ENCODE peak calls at places on chromosome 11, in six cellular contexts. One of them, this sample, is unnamed.

GRCh38 chr11:94020777-94021615 is at the start of gene HEPHL1:
- DNase-seq in NCI-H774: no peak
- DNase-seq in naive B cell: no peak
- DNase-seq in RCC 7860: no peak
- DNase-seq in AG09319: no peak
- DNase-seq in stromal cell of bone marrow: no peak
- DNase-seq in this sample: no peak

GRCh38 chr11:104222464-104222863 is 58.5 kb upstream of the PDGFD start:
- DNase-seq in NCI-H774: no peak
- DNase-seq in naive B cell: no peak
- DNase-seq in RCC 7860: no peak
- DNase-seq in AG09319: no peak
- DNase-seq in stromal cell of bone marrow: no peak
- DNase-seq in this sample: no peak

GRCh38 chr11:111922803-111923202 is 4.1 kb downstream of the C11orf52 start:
- DNase-seq in NCI-H774: no peak
- DNase-seq in naive B cell: no peak
- DNase-seq in RCC 7860: no peak
- DNase-seq in AG09319: no peak
- DNase-seq in stromal cell of bone marrow: peak
- DNase-seq in this sample: no peak

GRCh38 chr11:75276696-75277095 is 36.1 kb downstream of the TPBGL start:
- DNase-seq in NCI-H774: peak
- DNase-seq in naive B cell: no peak
- DNase-seq in RCC 7860: no peak
- DNase-seq in AG09319: no peak
- DNase-seq in stromal cell of bone marrow: no peak
- DNase-seq in this sample: no peak

GRCh38 chr11:73398132-73398526 is 21.9 kb downstream of the RELT start:
- DNase-seq in NCI-H774: no peak
- DNase-seq in naive B cell: no peak
- DNase-seq in RCC 7860: no peak
- DNase-seq in AG09319: no peak
- DNase-seq in stromal cell of bone marrow: no peak
- DNase-seq in this sample: no peak

GRCh38 chr11:73184953-73185671 is 33.0 kb upstream of the P2RY2 start:
- DNase-seq in NCI-H774: peak
- DNase-seq in naive B cell: peak
- DNase-seq in RCC 7860: peak
- DNase-seq in AG09319: no peak
- DNase-seq in stromal cell of bone marrow: peak
- DNase-seq in this sample: peak

GRCh38 chr11:8488395-8488794 is 105.6 kb downstream of the STK33 start:
- DNase-seq in NCI-H774: no peak
- DNase-seq in naive B cell: no peak
- DNase-seq in RCC 7860: no peak
- DNase-seq in AG09319: no peak
- DNase-seq in stromal cell of bone marrow: no peak
- DNase-seq in this sample: no peak

GRCh38 chr11:12175694-12176241 is 65.4 kb downstream of the MICAL2 start:
- DNase-seq in NCI-H774: no peak
- DNase-seq in naive B cell: no peak
- DNase-seq in RCC 7860: peak
- DNase-seq in AG09319: no peak
- DNase-seq in stromal cell of bone marrow: peak
- DNase-seq in this sample: no peak

GRCh38 chr11:65204646-65205601 is 23.2 kb downstream of the CAPN1 start:
- DNase-seq in NCI-H774: no peak
- DNase-seq in naive B cell: peak
- DNase-seq in RCC 7860: no peak
- DNase-seq in AG09319: no peak
- DNase-seq in stromal cell of bone marrow: no peak
- DNase-seq in this sample: no peak

GRCh38 chr11:45918331-45918941 is 759 bp upstream of the PEX16 start:
- DNase-seq in NCI-H774: peak
- DNase-seq in naive B cell: peak
- DNase-seq in RCC 7860: peak
- DNase-seq in AG09319: peak
- DNase-seq in stromal cell of bone marrow: peak
- DNase-seq in this sample: peak

GRCh38 chr11:94731921-94732601 is 36.1 kb upstream of the AMOTL1 start:
- DNase-seq in NCI-H774: no peak
- DNase-seq in naive B cell: no peak
- DNase-seq in RCC 7860: no peak
- DNase-seq in AG09319: peak
- DNase-seq in stromal cell of bone marrow: no peak
- DNase-seq in this sample: peak

GRCh38 chr11:106842134-106842533 is 176.1 kb downstream of the GUCY1A2 start:
- DNase-seq in NCI-H774: no peak
- DNase-seq in naive B cell: no peak
- DNase-seq in RCC 7860: no peak
- DNase-seq in AG09319: no peak
- DNase-seq in stromal cell of bone marrow: no peak
- DNase-seq in this sample: no peak

GRCh38 chr11:23311986-23312940 is 452.0 kb upstream of the CCDC179 start:
- DNase-seq in NCI-H774: no peak
- DNase-seq in naive B cell: no peak
- DNase-seq in RCC 7860: peak
- DNase-seq in AG09319: no peak
- DNase-seq in stromal cell of bone marrow: no peak
- DNase-seq in this sample: no peak

GRCh38 chr11:27120211-27120610 is 79.6 kb downstream of the BBOX1 start:
- DNase-seq in NCI-H774: no peak
- DNase-seq in naive B cell: no peak
- DNase-seq in RCC 7860: no peak
- DNase-seq in AG09319: no peak
- DNase-seq in stromal cell of bone marrow: peak
- DNase-seq in this sample: no peak

GRCh38 chr11:64753019-64753379 is 6.8 kb downstream of the PYGM start:
- DNase-seq in NCI-H774: no peak
- DNase-seq in naive B cell: no peak
- DNase-seq in RCC 7860: no peak
- DNase-seq in AG09319: no peak
- DNase-seq in stromal cell of bone marrow: no peak
- DNase-seq in this sample: no peak

GRCh38 chr11:91795139-91795887 is 429.3 kb upstream of the FAT3 start:
- DNase-seq in NCI-H774: no peak
- DNase-seq in naive B cell: no peak
- DNase-seq in RCC 7860: no peak
- DNase-seq in AG09319: no peak
- DNase-seq in stromal cell of bone marrow: peak
- DNase-seq in this sample: no peak

GRCh38 chr11:116890607-116891006 is 53.2 kb upstream of the APOA1 start:
- DNase-seq in NCI-H774: no peak
- DNase-seq in naive B cell: no peak
- DNase-seq in RCC 7860: no peak
- DNase-seq in AG09319: no peak
- DNase-seq in stromal cell of bone marrow: no peak
- DNase-seq in this sample: no peak

GRCh38 chr11:121681536-121681935 is 228.8 kb upstream of the SORL1-AS1 start:
- DNase-seq in NCI-H774: no peak
- DNase-seq in naive B cell: no peak
- DNase-seq in RCC 7860: no peak
- DNase-seq in AG09319: no peak
- DNase-seq in stromal cell of bone marrow: no peak
- DNase-seq in this sample: no peak

GRCh38 chr11:43952401-43953342 is 10.2 kb downstream of the C11orf96 start:
- DNase-seq in NCI-H774: no peak
- DNase-seq in naive B cell: no peak
- DNase-seq in RCC 7860: no peak
- DNase-seq in AG09319: no peak
- DNase-seq in stromal cell of bone marrow: no peak
- DNase-seq in this sample: no peak

GRCh38 chr11:77024745-77025144 is 9.5 kb upstream of the B3GNT6 start:
- DNase-seq in NCI-H774: no peak
- DNase-seq in naive B cell: no peak
- DNase-seq in RCC 7860: no peak
- DNase-seq in AG09319: no peak
- DNase-seq in stromal cell of bone marrow: no peak
- DNase-seq in this sample: no peak

GRCh38 chr11:121889168-121889567 is 226.8 kb downstream of the BLID start:
- DNase-seq in NCI-H774: no peak
- DNase-seq in naive B cell: no peak
- DNase-seq in RCC 7860: no peak
- DNase-seq in AG09319: no peak
- DNase-seq in stromal cell of bone marrow: no peak
- DNase-seq in this sample: no peak

GRCh38 chr11:134261626-134262488 is 8.5 kb downstream of the ACAD8 start:
- DNase-seq in NCI-H774: no peak
- DNase-seq in naive B cell: no peak
- DNase-seq in RCC 7860: no peak
- DNase-seq in AG09319: no peak
- DNase-seq in stromal cell of bone marrow: no peak
- DNase-seq in this sample: no peak

GRCh38 chr11:3196161-3197043 is 22.2 kb downstream of the MRGPRG start:
- DNase-seq in NCI-H774: no peak
- DNase-seq in naive B cell: no peak
- DNase-seq in RCC 7860: no peak
- DNase-seq in AG09319: no peak
- DNase-seq in stromal cell of bone marrow: no peak
- DNase-seq in this sample: no peak

GRCh38 chr11:66685276-66686099 is 7.8 kb upstream of the RBM4B start:
- DNase-seq in NCI-H774: no peak
- DNase-seq in naive B cell: no peak
- DNase-seq in RCC 7860: no peak
- DNase-seq in AG09319: no peak
- DNase-seq in stromal cell of bone marrow: no peak
- DNase-seq in this sample: no peak

GRCh38 chr11:130062030-130062429 is 7.7 kb upstream of the APLP2 start:
- DNase-seq in NCI-H774: no peak
- DNase-seq in naive B cell: no peak
- DNase-seq in RCC 7860: no peak
- DNase-seq in AG09319: no peak
- DNase-seq in stromal cell of bone marrow: no peak
- DNase-seq in this sample: no peak

GRCh38 chr11:1531961-1532586 is 40.0 kb downstream of the DUSP8 start:
- DNase-seq in NCI-H774: no peak
- DNase-seq in naive B cell: no peak
- DNase-seq in RCC 7860: no peak
- DNase-seq in AG09319: peak
- DNase-seq in stromal cell of bone marrow: no peak
- DNase-seq in this sample: no peak

GRCh38 chr11:64409278-64409677 is 50.3 kb downstream of the RPS6KA4 start:
- DNase-seq in NCI-H774: no peak
- DNase-seq in naive B cell: no peak
- DNase-seq in RCC 7860: no peak
- DNase-seq in AG09319: no peak
- DNase-seq in stromal cell of bone marrow: no peak
- DNase-seq in this sample: no peak

GRCh38 chr11:134359646-134360045 is 27.9 kb downstream of the GLB1L2 start:
- DNase-seq in NCI-H774: no peak
- DNase-seq in naive B cell: no peak
- DNase-seq in RCC 7860: no peak
- DNase-seq in AG09319: no peak
- DNase-seq in stromal cell of bone marrow: no peak
- DNase-seq in this sample: no peak

GRCh38 chr11:119403021-119403420 is 20.0 kb downstream of the THY1 start:
- DNase-seq in NCI-H774: no peak
- DNase-seq in naive B cell: no peak
- DNase-seq in RCC 7860: no peak
- DNase-seq in AG09319: peak
- DNase-seq in stromal cell of bone marrow: peak
- DNase-seq in this sample: no peak

GRCh38 chr11:47478651-47479329 is 29.9 kb upstream of the RAPSN start:
- DNase-seq in NCI-H774: no peak
- DNase-seq in naive B cell: no peak
- DNase-seq in RCC 7860: no peak
- DNase-seq in AG09319: no peak
- DNase-seq in stromal cell of bone marrow: no peak
- DNase-seq in this sample: no peak

GRCh38 chr11:7575841-7576451 is 62.1 kb downstream of the PPFIBP2 start:
- DNase-seq in NCI-H774: no peak
- DNase-seq in naive B cell: no peak
- DNase-seq in RCC 7860: no peak
- DNase-seq in AG09319: no peak
- DNase-seq in stromal cell of bone marrow: no peak
- DNase-seq in this sample: no peak

GRCh38 chr11:128180446-128181089 is 406.8 kb downstream of the ETS1 start:
- DNase-seq in NCI-H774: peak
- DNase-seq in naive B cell: no peak
- DNase-seq in RCC 7860: peak
- DNase-seq in AG09319: no peak
- DNase-seq in stromal cell of bone marrow: peak
- DNase-seq in this sample: peak

GRCh38 chr11:60318726-60319125 is 8.3 kb upstream of the MS4A6E start:
- DNase-seq in NCI-H774: no peak
- DNase-seq in naive B cell: no peak
- DNase-seq in RCC 7860: no peak
- DNase-seq in AG09319: no peak
- DNase-seq in stromal cell of bone marrow: no peak
- DNase-seq in this sample: no peak

GRCh38 chr11:57444362-57445074 is 15.8 kb upstream of the RTN4RL2 start:
- DNase-seq in NCI-H774: no peak
- DNase-seq in naive B cell: no peak
- DNase-seq in RCC 7860: no peak
- DNase-seq in AG09319: no peak
- DNase-seq in stromal cell of bone marrow: no peak
- DNase-seq in this sample: no peak

GRCh38 chr11:70097783-70098182 is 19.7 kb downstream of the ANO1 start:
- DNase-seq in NCI-H774: no peak
- DNase-seq in naive B cell: no peak
- DNase-seq in RCC 7860: no peak
- DNase-seq in AG09319: no peak
- DNase-seq in stromal cell of bone marrow: no peak
- DNase-seq in this sample: no peak

GRCh38 chr11:63835156-63835540 is 3.8 kb upstream of the MARK2 start:
- DNase-seq in NCI-H774: no peak
- DNase-seq in naive B cell: no peak
- DNase-seq in RCC 7860: no peak
- DNase-seq in AG09319: no peak
- DNase-seq in stromal cell of bone marrow: no peak
- DNase-seq in this sample: no peak

GRCh38 chr11:108498816-108499408 is 728 bp upstream of the POGLUT3 start:
- DNase-seq in NCI-H774: no peak
- DNase-seq in naive B cell: no peak
- DNase-seq in RCC 7860: no peak
- DNase-seq in AG09319: no peak
- DNase-seq in stromal cell of bone marrow: no peak
- DNase-seq in this sample: no peak

GRCh38 chr11:45530776-45531175 is 134.6 kb downstream of the CHST1 start:
- DNase-seq in NCI-H774: peak
- DNase-seq in naive B cell: no peak
- DNase-seq in RCC 7860: no peak
- DNase-seq in AG09319: no peak
- DNase-seq in stromal cell of bone marrow: no peak
- DNase-seq in this sample: no peak

GRCh38 chr11:110866081-110866480 is 153.8 kb upstream of the ARHGAP20 start:
- DNase-seq in NCI-H774: no peak
- DNase-seq in naive B cell: no peak
- DNase-seq in RCC 7860: no peak
- DNase-seq in AG09319: no peak
- DNase-seq in stromal cell of bone marrow: no peak
- DNase-seq in this sample: no peak